ENCODE peak calls at places on chromosomes 13 and 19, in seven cellular contexts. One of them, this sample, is unnamed.

GRCh38 chr19:47618771-47619170 is 9.8 kb downstream of the BICRA start:
- DNase-seq in psoas muscle: peak
- DNase-seq in WERI-Rb-1: no peak
- DNase-seq in AG04449: no peak
- DNase-seq in GM12865: no peak
- DNase-seq in heart left ventricle: peak
- DNase-seq in aorta: no peak
- DNase-seq in this sample: peak

GRCh38 chr19:42316223-42317211 is 3.4 kb downstream of the TMEM145 start:
- DNase-seq in GM12865: peak
- DNase-seq in heart left ventricle: no peak
- DNase-seq in AG04449: no peak
- DNase-seq in WERI-Rb-1: no peak
- DNase-seq in aorta: no peak
- DNase-seq in psoas muscle: no peak
- DNase-seq in this sample: no peak

GRCh38 chr13:26759907-26760834 is at the start of gene GPR12:
- DNase-seq in aorta: peak
- DNase-seq in AG04449: no peak
- DNase-seq in heart left ventricle: no peak
- DNase-seq in WERI-Rb-1: peak
- DNase-seq in psoas muscle: no peak
- DNase-seq in GM12865: no peak
- DNase-seq in this sample: no peak

GRCh38 chr19:9566729-9567128 is 17.6 kb downstream of the ZNF121 start:
- DNase-seq in psoas muscle: no peak
- DNase-seq in AG04449: no peak
- DNase-seq in GM12865: no peak
- DNase-seq in heart left ventricle: no peak
- DNase-seq in WERI-Rb-1: no peak
- DNase-seq in aorta: no peak
- DNase-seq in this sample: no peak

GRCh38 chr13:110232756-110233155 is 74.2 kb downstream of the COL4A1 start:
- DNase-seq in aorta: peak
- DNase-seq in WERI-Rb-1: no peak
- DNase-seq in AG04449: no peak
- DNase-seq in psoas muscle: peak
- DNase-seq in GM12865: no peak
- DNase-seq in heart left ventricle: no peak
- DNase-seq in this sample: no peak

GRCh38 chr19:47707135-47707925 is 5.9 kb upstream of the EHD2 start:
- DNase-seq in aorta: peak
- DNase-seq in GM12865: peak
- DNase-seq in AG04449: no peak
- DNase-seq in heart left ventricle: peak
- DNase-seq in WERI-Rb-1: peak
- DNase-seq in psoas muscle: peak
- DNase-seq in this sample: peak

GRCh38 chr19:35076657-35077056 is 35.1 kb downstream of the HPN start:
- DNase-seq in aorta: no peak
- DNase-seq in WERI-Rb-1: no peak
- DNase-seq in psoas muscle: no peak
- DNase-seq in heart left ventricle: no peak
- DNase-seq in AG04449: no peak
- DNase-seq in GM12865: no peak
- DNase-seq in this sample: no peak

GRCh38 chr19:33472696-33473624 is 48.6 kb downstream of the PEPD start:
- DNase-seq in WERI-Rb-1: no peak
- DNase-seq in aorta: peak
- DNase-seq in AG04449: peak
- DNase-seq in heart left ventricle: no peak
- DNase-seq in GM12865: no peak
- DNase-seq in psoas muscle: no peak
- DNase-seq in this sample: no peak

GRCh38 chr13:109113427-109113826 is 484.0 kb downstream of the MYO16 start:
- DNase-seq in AG04449: no peak
- DNase-seq in WERI-Rb-1: no peak
- DNase-seq in heart left ventricle: no peak
- DNase-seq in GM12865: no peak
- DNase-seq in psoas muscle: no peak
- DNase-seq in aorta: no peak
- DNase-seq in this sample: no peak

GRCh38 chr13:102856603-102857002 is 10.8 kb downstream of the ERCC5 start:
- DNase-seq in heart left ventricle: peak
- DNase-seq in WERI-Rb-1: no peak
- DNase-seq in psoas muscle: peak
- DNase-seq in aorta: no peak
- DNase-seq in GM12865: no peak
- DNase-seq in AG04449: no peak
- DNase-seq in this sample: no peak

GRCh38 chr19:48715681-48716171 is 3.8 kb downstream of the MAMSTR start:
- DNase-seq in psoas muscle: peak
- DNase-seq in WERI-Rb-1: no peak
- DNase-seq in aorta: no peak
- DNase-seq in AG04449: no peak
- DNase-seq in heart left ventricle: peak
- DNase-seq in GM12865: no peak
- DNase-seq in this sample: no peak

GRCh38 chr13:99407906-99408702 is 93.2 kb upstream of the TM9SF2 start:
- DNase-seq in heart left ventricle: no peak
- DNase-seq in AG04449: no peak
- DNase-seq in psoas muscle: peak
- DNase-seq in GM12865: no peak
- DNase-seq in WERI-Rb-1: no peak
- DNase-seq in aorta: no peak
- DNase-seq in this sample: no peak

GRCh38 chr13:50989476-50989875 is 79.9 kb downstream of the RNASEH2B start:
- DNase-seq in psoas muscle: peak
- DNase-seq in AG04449: no peak
- DNase-seq in heart left ventricle: peak
- DNase-seq in WERI-Rb-1: peak
- DNase-seq in GM12865: no peak
- DNase-seq in aorta: no peak
- DNase-seq in this sample: no peak

GRCh38 chr19:6233051-6233826 is 46.5 kb downstream of the MLLT1 start:
- DNase-seq in heart left ventricle: peak
- DNase-seq in AG04449: no peak
- DNase-seq in GM12865: no peak
- DNase-seq in psoas muscle: peak
- DNase-seq in aorta: peak
- DNase-seq in WERI-Rb-1: no peak
- DNase-seq in this sample: peak

GRCh38 chr19:10074153-10074552 is 12.0 kb upstream of the SHFL start:
- DNase-seq in psoas muscle: no peak
- DNase-seq in AG04449: no peak
- DNase-seq in heart left ventricle: no peak
- DNase-seq in GM12865: peak
- DNase-seq in WERI-Rb-1: peak
- DNase-seq in aorta: no peak
- DNase-seq in this sample: no peak

GRCh38 chr19:39248806-39249205 is at the start of gene IFNL4:
- DNase-seq in aorta: no peak
- DNase-seq in psoas muscle: no peak
- DNase-seq in heart left ventricle: no peak
- DNase-seq in GM12865: no peak
- DNase-seq in WERI-Rb-1: no peak
- DNase-seq in AG04449: no peak
- DNase-seq in this sample: no peak
- H3K4me3 ChIP-seq in aorta: no peak
- H3K4me3 ChIP-seq in psoas muscle: peak
- H3K4me3 ChIP-seq in heart left ventricle: peak
- H3K4me3 ChIP-seq in GM12865: no peak
- H3K4me3 ChIP-seq in WERI-Rb-1: no peak
- H3K4me3 ChIP-seq in AG04449: no peak
- H3K4me3 ChIP-seq in this sample: no peak

GRCh38 chr19:3589439-3589838 is 4.2 kb downstream of the GIPC3 start:
- DNase-seq in heart left ventricle: no peak
- DNase-seq in aorta: no peak
- DNase-seq in WERI-Rb-1: no peak
- DNase-seq in GM12865: no peak
- DNase-seq in AG04449: no peak
- DNase-seq in psoas muscle: no peak
- DNase-seq in this sample: no peak

GRCh38 chr19:3589949-3590348 is 4.7 kb downstream of the GIPC3 start:
- DNase-seq in WERI-Rb-1: no peak
- DNase-seq in AG04449: no peak
- DNase-seq in aorta: no peak
- DNase-seq in heart left ventricle: no peak
- DNase-seq in GM12865: no peak
- DNase-seq in psoas muscle: no peak
- DNase-seq in this sample: no peak

GRCh38 chr19:3586707-3587346 is 1.5 kb downstream of the GIPC3 start:
- DNase-seq in aorta: no peak
- DNase-seq in WERI-Rb-1: no peak
- DNase-seq in GM12865: no peak
- DNase-seq in AG04449: no peak
- DNase-seq in heart left ventricle: no peak
- DNase-seq in psoas muscle: no peak
- DNase-seq in this sample: peak

GRCh38 chr19:3586124-3586626 is 897 bp downstream of the GIPC3 start:
- DNase-seq in GM12865: no peak
- DNase-seq in AG04449: no peak
- DNase-seq in WERI-Rb-1: peak
- DNase-seq in aorta: no peak
- DNase-seq in heart left ventricle: no peak
- DNase-seq in psoas muscle: no peak
- DNase-seq in this sample: no peak

DNA sequence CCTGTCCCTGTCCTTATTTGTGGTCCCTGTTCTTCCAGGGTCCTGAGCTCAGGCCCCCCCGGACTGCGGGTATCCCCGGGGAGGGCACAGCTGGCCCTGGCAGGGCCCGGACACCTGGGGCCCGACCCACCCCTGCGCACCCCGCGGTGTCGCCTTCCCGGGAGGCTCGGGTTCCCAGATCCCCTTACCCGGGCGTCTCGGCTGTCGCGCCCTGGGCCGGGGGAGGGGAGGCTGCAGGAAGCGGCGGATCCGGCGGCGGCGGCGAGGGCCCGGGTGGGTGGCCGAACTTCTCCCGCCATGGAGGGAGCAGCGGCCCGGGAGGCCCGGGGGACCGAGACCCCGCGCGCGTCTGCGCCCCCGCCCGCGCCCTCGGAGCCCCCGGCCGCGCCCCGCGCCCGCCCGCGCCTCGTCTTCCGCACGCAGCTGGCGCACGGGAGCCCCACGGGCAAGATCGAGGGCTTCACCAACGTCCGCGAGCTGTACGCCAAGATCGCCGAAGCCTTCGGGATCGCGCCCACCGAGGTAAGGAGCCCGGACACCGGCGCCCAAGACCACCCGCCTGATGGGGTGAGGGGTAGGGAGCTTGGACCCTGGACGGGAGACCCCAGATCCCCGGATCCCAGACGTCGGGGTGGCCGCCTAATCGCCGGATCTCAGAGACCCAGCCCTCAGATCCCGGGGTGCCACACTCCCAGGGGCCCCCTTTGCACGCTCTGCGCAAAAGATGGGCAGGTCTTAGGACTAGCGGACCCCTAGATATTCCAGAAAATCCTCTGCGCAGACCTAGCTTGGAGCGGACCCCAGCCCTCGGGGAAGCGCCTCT is at the start of gene GIPC3:
- DNase-seq in heart left ventricle: no peak
- DNase-seq in AG04449: no peak
- DNase-seq in GM12865: no peak
- DNase-seq in WERI-Rb-1: peak
- DNase-seq in psoas muscle: no peak
- DNase-seq in aorta: no peak
- DNase-seq in this sample: no peak
- H3K4me3 ChIP-seq in heart left ventricle: peak
- H3K4me3 ChIP-seq in AG04449: peak
- H3K4me3 ChIP-seq in GM12865: no peak
- H3K4me3 ChIP-seq in WERI-Rb-1: peak
- H3K4me3 ChIP-seq in psoas muscle: peak
- H3K4me3 ChIP-seq in aorta: peak
- H3K4me3 ChIP-seq in this sample: no peak

GRCh38 chr13:19959831-19960672 is 1.5 kb downstream of the ZMYM2 start:
- DNase-seq in heart left ventricle: peak
- DNase-seq in AG04449: peak
- DNase-seq in WERI-Rb-1: peak
- DNase-seq in GM12865: peak
- DNase-seq in psoas muscle: peak
- DNase-seq in aorta: peak
- DNase-seq in this sample: peak

GRCh38 chr13:19961484-19961883 is 3.0 kb downstream of the ZMYM2 start:
- DNase-seq in heart left ventricle: no peak
- DNase-seq in GM12865: no peak
- DNase-seq in psoas muscle: no peak
- DNase-seq in WERI-Rb-1: no peak
- DNase-seq in AG04449: no peak
- DNase-seq in aorta: no peak
- DNase-seq in this sample: no peak

GRCh38 chr13:19962894-19963293 is 4.4 kb downstream of the ZMYM2 start:
- DNase-seq in WERI-Rb-1: no peak
- DNase-seq in aorta: no peak
- DNase-seq in GM12865: no peak
- DNase-seq in heart left ventricle: no peak
- DNase-seq in AG04449: no peak
- DNase-seq in psoas muscle: no peak
- DNase-seq in this sample: no peak

GRCh38 chr13:19960673-19961015 is 2.1 kb downstream of the ZMYM2 start:
- DNase-seq in GM12865: peak
- DNase-seq in heart left ventricle: no peak
- DNase-seq in AG04449: no peak
- DNase-seq in WERI-Rb-1: no peak
- DNase-seq in psoas muscle: no peak
- DNase-seq in aorta: no peak
- DNase-seq in this sample: no peak

DNA sequence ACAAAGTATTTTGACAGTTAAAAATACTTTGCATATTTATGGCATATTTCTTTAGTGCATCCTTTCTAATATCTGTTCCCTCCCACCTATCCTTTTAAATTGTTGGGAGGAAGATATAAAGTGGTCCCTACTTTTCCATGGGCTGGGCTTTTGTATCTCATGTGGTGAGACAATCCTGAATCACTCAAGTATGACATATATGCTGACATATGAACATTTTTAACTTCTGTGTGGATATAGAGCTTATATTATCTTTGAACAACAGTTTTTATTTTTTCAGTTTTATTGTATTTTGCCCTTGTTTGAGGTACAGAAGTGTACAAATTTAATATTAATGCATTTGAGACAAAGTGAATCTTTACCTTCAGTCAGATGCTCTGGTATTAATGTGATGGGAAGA is 3.4 kb downstream of the ZMYM2 start:
- DNase-seq in psoas muscle: no peak
- DNase-seq in AG04449: no peak
- DNase-seq in heart left ventricle: no peak
- DNase-seq in aorta: no peak
- DNase-seq in WERI-Rb-1: no peak
- DNase-seq in GM12865: no peak
- DNase-seq in this sample: no peak
- H3K4me3 ChIP-seq in psoas muscle: no peak
- H3K4me3 ChIP-seq in AG04449: no peak
- H3K4me3 ChIP-seq in heart left ventricle: no peak
- H3K4me3 ChIP-seq in aorta: no peak
- H3K4me3 ChIP-seq in WERI-Rb-1: no peak
- H3K4me3 ChIP-seq in GM12865: no peak
- H3K4me3 ChIP-seq in this sample: no peak

DNA sequence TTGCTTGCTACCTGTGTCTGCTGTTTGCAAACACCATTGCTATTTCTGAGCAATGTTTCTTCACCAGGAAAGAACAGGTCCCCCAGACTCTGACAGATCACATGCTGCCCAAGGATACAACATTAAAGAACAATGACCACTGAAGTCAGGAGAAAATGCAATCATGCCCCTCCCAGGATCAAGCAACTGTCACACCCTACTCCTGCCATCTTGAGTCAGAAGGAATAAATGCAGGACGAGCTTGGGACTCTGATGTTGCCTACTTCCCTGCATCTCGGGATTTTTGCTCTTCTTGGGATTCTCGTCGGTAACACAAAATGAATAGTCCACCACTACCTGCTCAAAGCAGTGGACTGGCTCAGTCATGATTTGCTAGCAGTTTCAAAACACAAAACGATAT is 490.6 kb downstream of the COG6 start:
- DNase-seq in AG04449: no peak
- DNase-seq in heart left ventricle: no peak
- DNase-seq in aorta: no peak
- DNase-seq in WERI-Rb-1: no peak
- DNase-seq in psoas muscle: no peak
- DNase-seq in GM12865: no peak
- DNase-seq in this sample: no peak
- H3K4me3 ChIP-seq in AG04449: no peak
- H3K4me3 ChIP-seq in heart left ventricle: no peak
- H3K4me3 ChIP-seq in aorta: no peak
- H3K4me3 ChIP-seq in WERI-Rb-1: no peak
- H3K4me3 ChIP-seq in psoas muscle: no peak
- H3K4me3 ChIP-seq in GM12865: no peak
- H3K4me3 ChIP-seq in this sample: no peak